ENCODE peak calls at places on chromosomes 12 and 14, in six cellular contexts. L, D, W, H, T and M are unnamed samples.

GRCh38 chr14:85461432-85462133 is 68.4 kb upstream of the FLRT2 start:
- DNase-seq in L (no peak), D (no peak), W (no peak), H (no peak), T (no peak), M (no peak)

GRCh38 chr12:103401421-103401820 is 94.3 kb downstream of the C12orf42 start:
- DNase-seq in L (peak; percentile 15), D (no peak), W (no peak), H (no peak), T (no peak), M (no peak)

GRCh38 chr12:119055977-119056376 is 74.6 kb downstream of the SRRM4 start:
- DNase-seq in L (no peak), D (no peak), W (no peak), H (no peak), T (no peak), M (no peak)

GRCh38 chr14:84998216-84998615 is 531.7 kb upstream of the FLRT2 start:
- DNase-seq in L (no peak), D (no peak), W (no peak), H (no peak), T (no peak), M (no peak)

GRCh38 chr12:89695100-89695499 is 13.5 kb downstream of the ATP2B1 start:
- DNase-seq in L (no peak), D (no peak), W (no peak), H (peak; percentile 55), T (peak; percentile 43), M (no peak)

GRCh38 chr12:123643911-123644310 is 10.3 kb downstream of the GTF2H3 start:
- DNase-seq in L (no peak), D (no peak), W (no peak), H (no peak), T (no peak), M (no peak)

GRCh38 chr14:58635041-58635440 is 2.7 kb upstream of the DACT1 start:
- DNase-seq in L (no peak), D (no peak), W (no peak), H (no peak), T (no peak), M (peak; percentile 47)

GRCh38 chr12:64269161-64269560 is 47.1 kb upstream of the KICS2 start:
- DNase-seq in L (no peak), D (no peak), W (no peak), H (no peak), T (no peak), M (no peak)

GRCh38 chr12:98403936-98404335 is 111.5 kb upstream of the TMPO start:
- DNase-seq in L (no peak), D (no peak), W (no peak), H (no peak), T (no peak), M (peak; percentile 16)

GRCh38 chr12:85279449-85280137 is 427 bp upstream of the ALX1 start:
- DNase-seq in L (no peak), D (no peak), W (no peak), H (no peak), T (peak; percentile 7), M (no peak)

GRCh38 chr12:131378176-131378842 is 332.6 kb upstream of the SFSWAP start:
- DNase-seq in L (no peak), D (no peak), W (no peak), H (no peak), T (no peak), M (no peak)

GRCh38 chr14:24317141-24317927 is 6.0 kb downstream of the LTB4R start:
- DNase-seq in L (no peak), D (no peak), W (no peak), H (peak; percentile 45), T (no peak), M (no peak)

GRCh38 chr14:51430079-51430478 is 190.0 kb downstream of the TMX1 start:
- DNase-seq in L (no peak), D (no peak), W (no peak), H (no peak), T (no peak), M (no peak)

GRCh38 chr14:54610051-54610977 is 43.4 kb downstream of the SAMD4A start:
- DNase-seq in L (no peak), D (no peak), W (no peak), H (peak; percentile 62), T (peak; percentile 44), M (no peak)

GRCh38 chr14:55701638-55702037 is 121.6 kb downstream of the KTN1 start:
- DNase-seq in L (peak; percentile 34), D (no peak), W (no peak), H (peak; percentile 47), T (peak; percentile 16), M (peak; percentile 30)

GRCh38 chr12:50326636-50327284 is 43.4 kb upstream of the LIMA1 start:
- DNase-seq in L (peak; percentile 25), D (no peak), W (no peak), H (peak; percentile 19), T (peak; percentile 78), M (no peak)

GRCh38 chr12:56469007-56469930 is 891 bp downstream of the SPRYD4 start:
- DNase-seq in L (no peak), D (no peak), W (no peak), H (no peak), T (no peak), M (no peak)

GRCh38 chr12:48927261-48927660 is 2.0 kb upstream of the FKBP11 start:
- DNase-seq in L (no peak), D (no peak), W (no peak), H (no peak), T (peak; percentile 54), M (no peak)

GRCh38 chr12:48296586-48297396 is 53.9 kb downstream of the ZNF641 start:
- DNase-seq in L (peak; percentile 56), D (peak; percentile 47), W (peak; percentile 76), H (peak; percentile 66), T (peak; percentile 86), M (peak; percentile 28)

GRCh38 chr14:67572608-67573007 is 27.5 kb downstream of the PIGH start:
- DNase-seq in L (no peak), D (no peak), W (no peak), H (no peak), T (no peak), M (no peak)

GRCh38 chr14:99427632-99428315 is 52.9 kb downstream of the SETD3 start:
- DNase-seq in L (no peak), D (no peak), W (no peak), H (peak; percentile 88), T (peak; percentile 37), M (no peak)

GRCh38 chr12:76976777-76977465 is 88.4 kb downstream of the E2F7 start:
- DNase-seq in L (no peak), D (no peak), W (no peak), H (no peak), T (peak; percentile 0), M (no peak)

GRCh38 chr14:26380616-26381015 is 217.2 kb downstream of the NOVA1 start:
- DNase-seq in L (no peak), D (no peak), W (no peak), H (no peak), T (no peak), M (no peak)

GRCh38 chr14:37197421-37198272 is at the start of gene MIPOL1:
- DNase-seq in L (peak; percentile 85), D (no peak), W (peak; percentile 83), H (peak; percentile 82), T (peak; percentile 91), M (no peak)
- TF ChIP-seq CTCF in L (no peak), D (no peak), W (peak; percentile 29), H (peak; percentile 71), T (peak; percentile 28), M (no peak)

DNA sequence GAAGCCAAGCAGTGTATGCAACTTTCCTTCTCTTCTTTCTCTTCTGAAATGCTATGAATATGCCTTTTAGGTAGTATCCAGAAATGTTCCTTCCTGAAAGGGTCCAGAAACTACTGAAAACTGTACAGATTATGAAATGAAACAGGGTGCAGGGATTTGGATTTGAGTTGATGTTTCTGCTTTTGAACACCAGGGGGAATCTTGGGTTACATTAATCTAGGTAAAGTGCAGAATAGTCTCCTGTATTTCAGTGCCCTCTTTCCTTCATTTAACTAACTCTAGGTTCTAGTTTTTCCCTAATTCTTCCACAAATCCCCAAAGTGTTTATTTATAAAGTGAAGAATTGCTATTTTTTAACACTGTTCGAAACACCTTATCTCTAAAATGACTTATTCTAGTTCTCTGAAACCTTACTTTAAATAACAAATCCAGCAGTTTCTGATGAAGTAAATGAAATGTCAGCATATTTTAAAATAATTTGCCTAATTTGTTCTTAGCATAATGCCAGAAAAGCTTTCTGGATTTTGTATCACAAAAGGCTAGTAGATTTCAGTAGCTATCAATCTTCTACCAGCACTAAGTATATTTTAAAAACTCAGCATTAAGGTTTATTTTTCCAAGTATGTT is 111.9 kb downstream of the LRRK2 start:
- DNase-seq in L (peak; percentile 1), D (no peak), W (no peak), H (no peak), T (peak; percentile 31), M (peak; percentile 32)
- TF ChIP-seq CTCF in L (peak; percentile 45), D (no peak), W (peak; percentile 38), H (peak; percentile 63), T (peak; percentile 56), M (peak; percentile 47)

GRCh38 chr14:79274641-79275366 is 936.5 kb downstream of the DIO2 start:
- DNase-seq in L (no peak), D (no peak), W (no peak), H (no peak), T (peak; percentile 7), M (no peak)
- TF ChIP-seq CTCF in L (no peak), D (no peak), W (no peak), H (peak; percentile 39), T (peak; percentile 22), M (no peak)

GRCh38 chr12:110619534-110619953 is 5.6 kb downstream of the TCTN1 start:
- DNase-seq in L (no peak), D (peak; percentile 34), W (no peak), H (peak; percentile 5), T (no peak), M (peak; percentile 50)
- TF ChIP-seq CTCF in L (no peak), D (no peak), W (no peak), H (no peak), T (no peak), M (peak; percentile 52)

DNA sequence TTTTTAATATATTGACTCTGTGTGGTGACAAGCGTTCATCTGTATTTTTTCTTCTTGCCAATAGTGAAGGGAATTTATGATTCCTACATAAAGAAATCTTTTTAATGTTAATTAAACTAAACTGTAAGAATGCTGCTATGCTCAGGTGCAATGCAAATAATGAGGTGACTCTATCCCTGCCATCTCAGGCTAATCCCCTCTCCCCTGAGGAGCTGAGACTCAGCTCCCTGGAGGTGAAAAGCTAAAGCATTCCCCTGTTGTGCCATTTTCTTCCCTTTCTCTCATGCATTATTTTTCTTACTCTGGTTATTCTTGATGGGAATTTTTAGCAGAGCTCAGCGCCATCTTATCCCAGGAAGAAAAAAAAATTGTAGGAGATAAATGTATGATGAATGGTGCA is 113.9 kb upstream of the FGD4 start:
- DNase-seq in L (no peak), D (no peak), W (no peak), H (no peak), T (no peak), M (no peak)
- TF ChIP-seq CTCF in L (no peak), D (no peak), W (no peak), H (no peak), T (no peak), M (no peak)